ENCODE peak calls at places on chromosomes 3 and 15, in four cellular contexts. One of them, this sample, is unnamed.

GRCh38 chr15:25247418-25248030 is 191.3 kb downstream of the UBE3A start:
- DNase-seq in K562: no peak
- DNase-seq in HepG2: no peak
- DNase-seq in H1: peak; percentile 27
- DNase-seq in this sample: no peak

GRCh38 chr3:185586644-185586964 is 509 bp downstream of the SENP2 start:
- DNase-seq in K562: no peak
- DNase-seq in HepG2: peak; percentile 36
- DNase-seq in H1: no peak
- DNase-seq in this sample: peak; percentile 18

GRCh38 chr15:37981781-37982180 is 47.3 kb downstream of the TMCO5A start:
- DNase-seq in K562: no peak
- DNase-seq in HepG2: peak; percentile 15
- DNase-seq in H1: no peak
- DNase-seq in this sample: peak; percentile 42

GRCh38 chr3:182979103-182979697 is 1.1 kb downstream of the DCUN1D1 start:
- DNase-seq in K562: no peak
- DNase-seq in HepG2: peak; percentile 39
- DNase-seq in H1: no peak
- DNase-seq in this sample: no peak

GRCh38 chr3:44077267-44077666 is 164.4 kb upstream of the TOPAZ1 start:
- DNase-seq in K562: no peak
- DNase-seq in HepG2: no peak
- DNase-seq in H1: no peak
- DNase-seq in this sample: no peak

GRCh38 chr15:70833897-70834765 is 19.8 kb downstream of the LARP6 start:
- DNase-seq in K562: no peak
- DNase-seq in HepG2: peak; percentile 72
- DNase-seq in H1: no peak
- DNase-seq in this sample: peak; percentile 77

GRCh38 chr15:43911235-43911661 is 84.4 kb downstream of the WDR76 start:
- DNase-seq in K562: no peak
- DNase-seq in HepG2: no peak
- DNase-seq in H1: no peak
- DNase-seq in this sample: peak; percentile 26

GRCh38 chr3:166223120-166223519 is 385.9 kb upstream of the BCHE start:
- DNase-seq in K562: peak; percentile 30
- DNase-seq in HepG2: no peak
- DNase-seq in H1: no peak
- DNase-seq in this sample: no peak

GRCh38 chr3:129657261-129658046 is 51.0 kb upstream of the PLXND1 start:
- DNase-seq in K562: no peak
- DNase-seq in HepG2: no peak
- DNase-seq in H1: no peak
- DNase-seq in this sample: no peak

GRCh38 chr3:183208260-183208659 is 44.8 kb upstream of the B3GNT5 start:
- DNase-seq in K562: no peak
- DNase-seq in HepG2: no peak
- DNase-seq in H1: no peak
- DNase-seq in this sample: no peak

GRCh38 chr15:98599911-98600685 is 48.2 kb upstream of the IGF1R start:
- DNase-seq in K562: no peak
- DNase-seq in HepG2: no peak
- DNase-seq in H1: peak; percentile 52
- DNase-seq in this sample: no peak

GRCh38 chr3:163327086-163327485 is 1751.2 kb downstream of the SI start:
- DNase-seq in K562: no peak
- DNase-seq in HepG2: no peak
- DNase-seq in H1: no peak
- DNase-seq in this sample: no peak

GRCh38 chr3:124363451-124363850 is 366.8 kb upstream of the UMPS start:
- DNase-seq in K562: no peak
- DNase-seq in HepG2: no peak
- DNase-seq in H1: no peak
- DNase-seq in this sample: no peak

GRCh38 chr15:53022788-53023187 is 232.7 kb upstream of the ONECUT1 start:
- DNase-seq in K562: no peak
- DNase-seq in HepG2: no peak
- DNase-seq in H1: no peak
- DNase-seq in this sample: no peak

GRCh38 chr15:55007561-55007960 is 189.2 kb downstream of the RSL24D1 start:
- DNase-seq in K562: no peak
- DNase-seq in HepG2: no peak
- DNase-seq in H1: no peak
- DNase-seq in this sample: no peak

GRCh38 chr15:67063689-67064606 is 1.5 kb upstream of the SMAD3 start:
- DNase-seq in K562: peak; percentile 73
- DNase-seq in HepG2: peak; percentile 90
- DNase-seq in H1: peak; percentile 73
- DNase-seq in this sample: peak; percentile 73

GRCh38 chr3:126555795-126556636 is 2.7 kb downstream of the C3orf22 start:
- DNase-seq in K562: no peak
- DNase-seq in HepG2: no peak
- DNase-seq in H1: peak; percentile 39
- DNase-seq in this sample: no peak

GRCh38 chr15:71538922-71539321 is 271.4 kb upstream of the NR2E3 start:
- DNase-seq in K562: no peak
- DNase-seq in HepG2: no peak
- DNase-seq in H1: no peak
- DNase-seq in this sample: no peak

GRCh38 chr3:172314616-172315015 is 133.6 kb downstream of the GHSR start:
- DNase-seq in K562: no peak
- DNase-seq in HepG2: no peak
- DNase-seq in H1: no peak
- DNase-seq in this sample: no peak

GRCh38 chr3:122962149-122962548 is 65.4 kb downstream of the SEMA5B start:
- DNase-seq in K562: no peak
- DNase-seq in HepG2: no peak
- DNase-seq in H1: no peak
- DNase-seq in this sample: no peak

GRCh38 chr3:183437696-183438564 is 9.5 kb upstream of the MCF2L2 start:
- DNase-seq in K562: no peak
- DNase-seq in HepG2: no peak
- DNase-seq in H1: no peak
- DNase-seq in this sample: no peak

GRCh38 chr3:64539451-64540196 is 148.2 kb downstream of the ADAMTS9 start:
- DNase-seq in K562: no peak
- DNase-seq in HepG2: no peak
- DNase-seq in H1: no peak
- DNase-seq in this sample: no peak

GRCh38 chr3:124775776-124776336 is 45.6 kb downstream of the UMPS start:
- DNase-seq in K562: no peak
- DNase-seq in HepG2: no peak
- DNase-seq in H1: no peak
- DNase-seq in this sample: no peak

GRCh38 chr3:72041531-72041930 is 256.6 kb upstream of the PROK2 start:
- DNase-seq in K562: no peak
- DNase-seq in HepG2: no peak
- DNase-seq in H1: no peak
- DNase-seq in this sample: no peak

GRCh38 chr15:22257668-22258401 is 177.5 kb downstream of the OR4M2 start:
- DNase-seq in K562: no peak
- DNase-seq in HepG2: no peak
- DNase-seq in H1: no peak
- DNase-seq in this sample: no peak

GRCh38 chr15:57741089-57741488 is 34.6 kb downstream of the POLR2M start:
- DNase-seq in K562: no peak
- DNase-seq in HepG2: no peak
- DNase-seq in H1: no peak
- DNase-seq in this sample: no peak

GRCh38 chr3:33132019-33132360 is 18.2 kb downstream of the CRTAP start:
- DNase-seq in K562: no peak
- DNase-seq in HepG2: no peak
- DNase-seq in H1: no peak
- DNase-seq in this sample: no peak

GRCh38 chr15:61840090-61840489 is 220.2 kb downstream of the VPS13C start:
- DNase-seq in K562: no peak
- DNase-seq in HepG2: no peak
- DNase-seq in H1: no peak
- DNase-seq in this sample: no peak

GRCh38 chr15:61841461-61841860 is 218.8 kb downstream of the VPS13C start:
- DNase-seq in K562: no peak
- DNase-seq in HepG2: no peak
- DNase-seq in H1: no peak
- DNase-seq in this sample: no peak

GRCh38 chr15:61835476-61836106 is 224.7 kb downstream of the VPS13C start:
- DNase-seq in K562: peak; percentile 76
- DNase-seq in HepG2: peak; percentile 35
- DNase-seq in H1: peak; percentile 89
- DNase-seq in this sample: peak; percentile 57

GRCh38 chr15:61835029-61835428 is 225.2 kb downstream of the VPS13C start:
- DNase-seq in K562: no peak
- DNase-seq in HepG2: no peak
- DNase-seq in H1: no peak
- DNase-seq in this sample: no peak

GRCh38 chr15:61839541-61839940 is 220.7 kb downstream of the VPS13C start:
- DNase-seq in K562: no peak
- DNase-seq in HepG2: no peak
- DNase-seq in H1: no peak
- DNase-seq in this sample: no peak
- TF ChIP-seq PHF8 in K562: no peak
- TF ChIP-seq PHF8 in HepG2: no peak
- TF ChIP-seq PHF8 in H1: no peak
- TF ChIP-seq PHF8 in this sample: no peak

GRCh38 chr3:58164916-58165821 is 45.6 kb downstream of the DNASE1L3 start:
- DNase-seq in K562: no peak
- DNase-seq in HepG2: peak; percentile 52
- DNase-seq in H1: no peak
- DNase-seq in this sample: no peak
- TF ChIP-seq EP300 in K562: no peak
- TF ChIP-seq EP300 in HepG2: no peak
- TF ChIP-seq EP300 in H1: no peak
- TF ChIP-seq EP300 in this sample: no peak

GRCh38 chr3:109803274-109803673 is 465.9 kb upstream of the DPPA4 start:
- DNase-seq in K562: no peak
- DNase-seq in HepG2: no peak
- DNase-seq in H1: no peak
- DNase-seq in this sample: no peak
- TF ChIP-seq PHF8 in K562: no peak
- TF ChIP-seq PHF8 in HepG2: no peak
- TF ChIP-seq PHF8 in H1: no peak
- TF ChIP-seq PHF8 in this sample: no peak

GRCh38 chr15:75620043-75620775 is 5.3 kb downstream of the SNUPN start:
- DNase-seq in K562: no peak
- DNase-seq in HepG2: no peak
- DNase-seq in H1: no peak
- DNase-seq in this sample: no peak

GRCh38 chr15:75622505-75622904 is 3.0 kb downstream of the SNUPN start:
- DNase-seq in K562: no peak
- DNase-seq in HepG2: no peak
- DNase-seq in H1: no peak
- DNase-seq in this sample: no peak

GRCh38 chr15:75620776-75621536 is 4.6 kb downstream of the SNUPN start:
- DNase-seq in K562: no peak
- DNase-seq in HepG2: no peak
- DNase-seq in H1: no peak
- DNase-seq in this sample: no peak

DNA sequence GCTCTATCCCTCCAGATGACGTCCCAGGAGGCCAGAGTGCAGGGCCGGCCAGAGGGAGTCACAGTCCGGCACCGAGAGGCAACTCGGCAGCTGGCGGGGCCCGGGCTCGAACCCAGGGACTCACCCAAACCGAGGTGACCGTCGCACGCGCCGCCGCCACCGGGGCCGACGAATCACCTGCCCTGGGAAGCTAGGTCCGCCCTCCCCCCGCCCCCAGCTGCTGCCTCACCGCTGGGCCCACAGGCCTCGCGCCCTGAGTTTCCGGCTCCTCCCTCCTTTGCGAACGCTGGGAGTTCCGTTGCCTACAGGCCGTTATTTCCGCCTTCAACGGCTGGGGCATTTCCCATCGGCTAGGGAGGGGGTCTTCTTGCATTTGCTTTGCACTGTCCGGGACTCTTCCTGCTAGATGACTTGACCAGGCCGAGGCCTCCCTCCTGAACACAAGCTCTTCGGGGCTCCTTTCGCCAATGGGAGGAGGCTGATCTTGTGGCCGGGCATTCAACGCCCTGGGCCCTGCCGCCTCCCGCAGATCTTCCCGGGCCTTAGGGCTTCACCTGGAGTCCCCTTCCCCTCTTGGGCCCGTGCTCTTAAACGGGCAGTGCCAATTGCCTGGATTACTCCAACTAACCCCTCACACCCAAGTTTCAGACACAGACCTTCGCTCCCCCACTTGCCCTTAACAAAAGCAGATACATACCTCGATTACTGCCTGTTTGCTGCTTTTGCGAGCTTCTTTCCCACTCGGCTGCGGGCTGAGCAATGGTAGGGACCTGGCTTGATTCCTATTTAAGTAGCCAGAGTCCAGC is at the start of gene SNUPN:
- DNase-seq in K562: peak; percentile 95
- DNase-seq in HepG2: peak; percentile 91
- DNase-seq in H1: peak; percentile 94
- DNase-seq in this sample: peak; percentile 99
- TF ChIP-seq EP300 in K562: peak; percentile 77
- TF ChIP-seq EP300 in HepG2: no peak
- TF ChIP-seq EP300 in H1: no peak
- TF ChIP-seq EP300 in this sample: no peak

GRCh38 chr3:76474632-76475031 is 565.3 kb upstream of the ROBO2 start:
- DNase-seq in K562: no peak
- DNase-seq in HepG2: no peak
- DNase-seq in H1: no peak
- DNase-seq in this sample: no peak

GRCh38 chr3:76470285-76470684 is 569.6 kb upstream of the ROBO2 start:
- DNase-seq in K562: no peak
- DNase-seq in HepG2: no peak
- DNase-seq in H1: no peak
- DNase-seq in this sample: no peak
- TF ChIP-seq PHF8 in K562: no peak
- TF ChIP-seq PHF8 in HepG2: no peak
- TF ChIP-seq PHF8 in H1: no peak
- TF ChIP-seq PHF8 in this sample: no peak